ENCODE peak calls at places on chromosomes 1 and 21, in seven cellular contexts. T is HepG2, F is skeletal muscle cell, B is IMR-90, L is dorsolateral prefrontal cortex, D is cardiac muscle cell, Q is adrenal gland. E is an unnamed sample.

GRCh38 chr1:206691604-206692003 is 6.9 kb downstream of the MAPKAPK2 start:
- DNase-seq in T (peak), L (no peak), D (peak), B (peak), Q (peak), F (no peak), E (no peak)

GRCh38 chr1:27292111-27292510 is 29.9 kb upstream of the TMEM222 start:
- DNase-seq in Q (peak), B (peak), D (peak), L (no peak), T (no peak), F (no peak), E (no peak)

GRCh38 chr21:44006017-44006624 is 6.0 kb upstream of the TRAPPC10 start:
- DNase-seq in F (peak), B (peak), D (no peak), T (no peak), L (no peak), Q (peak), E (no peak)

GRCh38 chr1:242228991-242229390 is 230.1 kb upstream of the MAP1LC3C start:
- DNase-seq in B (no peak), F (no peak), T (no peak), L (no peak), D (no peak), Q (no peak), E (no peak)

GRCh38 chr1:25861316-25862286 is 2.3 kb upstream of the AUNIP start:
- DNase-seq in Q (no peak), L (no peak), T (peak), D (no peak), F (no peak), B (no peak), E (no peak)

GRCh38 chr1:235935506-235936224 is 69.0 kb upstream of the LYST start:
- DNase-seq in T (no peak), D (no peak), Q (no peak), L (no peak), F (no peak), B (no peak), E (no peak)

GRCh38 chr21:29511076-29511475 is 212.4 kb downstream of the BACH1 start:
- DNase-seq in T (no peak), D (no peak), L (no peak), B (no peak), Q (no peak), F (no peak), E (no peak)

GRCh38 chr1:208225954-208226937 is 17.9 kb downstream of the PLXNA2 start:
- DNase-seq in B (no peak), L (no peak), Q (no peak), D (no peak), T (no peak), F (no peak), E (no peak)

GRCh38 chr1:233172201-233172600 is 123.3 kb downstream of the PCNX2 start:
- DNase-seq in L (no peak), T (peak), D (no peak), Q (no peak), B (peak), F (no peak), E (no peak)

GRCh38 chr1:210239295-210240155 is 6.9 kb downstream of the SERTAD4 start:
- DNase-seq in B (peak), D (peak), T (peak), Q (peak), F (peak), L (no peak), E (no peak)

GRCh38 chr1:210236386-210236839 is 3.8 kb downstream of the SERTAD4 start:
- DNase-seq in F (no peak), L (no peak), D (no peak), T (no peak), B (peak), Q (no peak), E (no peak)

GRCh38 chr1:210236840-210237409 is 4.3 kb downstream of the SERTAD4 start:
- DNase-seq in Q (peak), B (peak), L (peak), F (peak), D (peak), T (no peak), E (no peak)

GRCh38 chr1:210237514-210237913 is 4.9 kb downstream of the SERTAD4 start:
- DNase-seq in L (no peak), T (no peak), Q (no peak), D (no peak), F (no peak), B (no peak), E (no peak)

DNA sequence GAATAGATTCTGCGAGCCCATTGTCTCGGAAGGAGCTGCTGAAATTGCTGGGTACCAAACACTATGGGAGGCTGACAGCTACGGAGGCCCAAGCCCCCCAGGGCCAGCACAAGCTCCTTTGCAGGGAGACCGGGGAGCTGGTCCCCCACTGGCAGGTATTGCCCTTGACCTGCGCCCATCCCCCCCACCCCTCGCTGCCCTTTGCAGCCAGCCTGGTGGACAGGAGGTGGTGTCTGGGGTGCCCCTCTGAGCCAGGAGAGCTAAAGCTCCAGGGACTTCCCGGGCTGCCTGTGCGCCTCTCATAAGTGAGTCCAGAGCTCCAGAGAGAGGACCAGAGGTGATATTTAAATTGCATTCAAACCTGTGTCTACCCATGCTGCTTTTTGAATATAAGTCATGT is 5.4 kb downstream of the SERTAD4 start:
- DNase-seq in D (no peak), F (no peak), B (no peak), L (no peak), T (no peak), Q (no peak), E (no peak)
- H3K4me3 ChIP-seq in D (no peak), F (no peak), B (no peak), L (no peak), T (no peak), Q (no peak), E (no peak)

DNA sequence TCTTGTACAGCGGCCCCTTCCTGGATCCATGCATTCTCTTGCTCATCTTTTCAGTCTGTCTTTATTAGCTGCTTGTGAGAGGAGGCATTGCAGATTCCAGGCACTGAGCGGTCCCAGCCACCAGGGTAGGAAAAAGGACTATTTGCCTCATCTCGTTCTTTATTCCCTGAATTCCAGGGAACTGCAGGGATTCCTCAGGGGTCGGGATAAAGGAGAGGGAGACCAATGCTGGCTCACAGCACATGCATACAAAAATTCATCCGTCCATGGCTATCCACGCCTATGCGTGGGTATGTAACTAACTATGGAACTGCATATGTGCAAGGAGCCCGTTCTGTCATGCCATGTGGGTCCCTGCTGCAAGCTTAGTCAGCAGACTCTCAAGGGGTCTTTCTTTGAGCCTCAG is 879 bp upstream of the PLPPR5 start:
- DNase-seq in T (no peak), B (no peak), F (no peak), Q (no peak), L (peak), D (no peak), E (no peak)
- H3K4me3 ChIP-seq in T (no peak), B (no peak), F (peak), Q (no peak), L (peak), D (peak), E (peak)

GRCh38 chr1:113191579-113192076 is 118.6 kb downstream of the LRIG2 start:
- DNase-seq in T (no peak), B (no peak), Q (no peak), L (no peak), D (no peak), F (no peak), E (no peak)
- H3K4me3 ChIP-seq in T (no peak), B (no peak), Q (no peak), L (no peak), D (no peak), F (no peak), E (no peak)

GRCh38 chr1:16153110-16153998 is 2.5 kb downstream of the EPHA2 start:
- DNase-seq in B (no peak), D (no peak), T (no peak), L (no peak), Q (no peak), F (no peak), E (no peak)
- H3K4me3 ChIP-seq in B (peak), D (peak), T (peak), L (peak), Q (no peak), F (peak), E (peak)

DNA sequence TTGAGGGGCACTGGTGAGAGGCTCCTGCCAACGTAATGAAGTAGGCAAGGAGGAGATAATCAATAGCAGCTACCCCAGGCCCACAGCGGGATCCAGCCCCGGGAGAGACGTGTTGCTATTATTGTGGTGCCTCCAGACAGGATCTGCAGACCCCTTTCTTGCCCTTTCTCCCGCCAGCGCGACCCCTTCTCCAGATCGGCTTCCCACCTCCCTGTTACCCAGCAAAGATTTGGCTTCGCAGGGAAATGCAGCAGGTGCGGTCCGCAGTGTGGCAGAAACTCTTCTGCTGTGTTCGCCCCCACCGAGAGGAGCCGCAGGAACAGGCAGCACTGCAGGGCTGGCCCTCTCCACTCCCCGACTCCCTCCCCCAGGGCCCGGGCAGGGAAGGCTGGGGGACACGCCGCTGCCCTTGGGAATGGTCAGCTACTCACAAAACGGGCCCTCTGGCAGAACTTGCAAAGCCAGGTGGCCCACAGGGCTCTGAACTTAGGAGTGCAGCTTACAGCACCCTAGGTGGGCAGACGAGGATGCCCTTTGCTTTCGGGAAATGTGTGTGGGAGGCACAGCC is 1.6 kb upstream of the KCNA2 start:
- DNase-seq in B (no peak), L (peak), D (no peak), Q (no peak), T (no peak), F (no peak), E (no peak)
- H3K4me3 ChIP-seq in B (no peak), L (peak), D (peak), Q (no peak), T (no peak), F (no peak), E (peak)

GRCh38 chr1:169115891-169116585 is 9.5 kb downstream of the ATP1B1 start:
- DNase-seq in T (peak), L (peak), Q (peak), D (peak), F (no peak), B (peak), E (no peak)

GRCh38 chr1:169110691-169111447 is 4.4 kb downstream of the ATP1B1 start:
- DNase-seq in Q (no peak), L (no peak), F (no peak), T (no peak), B (peak), D (no peak), E (no peak)

GRCh38 chr1:169111472-169111871 is 5.0 kb downstream of the ATP1B1 start:
- DNase-seq in L (no peak), T (no peak), B (no peak), D (no peak), Q (no peak), F (no peak), E (no peak)

GRCh38 chr1:169112241-169112640 is 5.8 kb downstream of the ATP1B1 start:
- DNase-seq in D (no peak), F (no peak), Q (peak), B (peak), T (no peak), L (no peak), E (no peak)

GRCh38 chr1:169113613-169114119 is 7.2 kb downstream of the ATP1B1 start:
- DNase-seq in D (no peak), T (peak), B (peak), L (no peak), Q (peak), F (peak), E (peak)
- H3K4me3 ChIP-seq in D (peak), T (no peak), B (no peak), L (no peak), Q (no peak), F (no peak), E (peak)

GRCh38 chr1:38242506-38242905 is 195.9 kb upstream of the POU3F1 start:
- DNase-seq in Q (no peak), B (no peak), F (no peak), T (no peak), D (no peak), L (no peak), E (no peak)
- H3K4me3 ChIP-seq in Q (no peak), B (no peak), F (no peak), T (no peak), D (no peak), L (no peak), E (no peak)

DNA sequence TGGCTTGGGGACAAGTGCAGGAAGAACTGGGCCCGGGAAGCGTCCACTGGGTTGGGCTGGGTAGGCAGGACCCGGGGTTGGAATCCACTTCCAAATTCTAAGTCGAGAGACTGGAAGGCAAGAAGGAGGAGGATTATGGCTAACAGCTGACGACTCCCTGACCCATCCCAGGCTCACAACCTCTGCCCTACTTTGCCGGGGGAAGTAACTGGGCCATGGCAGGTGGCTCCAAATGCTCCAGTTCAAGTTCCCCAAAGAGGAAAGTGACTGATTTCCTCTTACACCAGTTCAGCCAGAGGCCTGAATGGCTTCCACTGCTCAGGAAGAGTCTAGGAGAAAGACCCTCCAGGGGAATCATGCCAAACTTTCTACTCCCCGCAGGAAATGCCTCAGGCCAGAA is 11.4 kb downstream of the EMC1 start:
- DNase-seq in L (peak), D (no peak), F (no peak), Q (no peak), T (no peak), B (no peak), E (no peak)
- H3K4me3 ChIP-seq in L (no peak), D (no peak), F (no peak), Q (no peak), T (no peak), B (no peak), E (no peak)

DNA sequence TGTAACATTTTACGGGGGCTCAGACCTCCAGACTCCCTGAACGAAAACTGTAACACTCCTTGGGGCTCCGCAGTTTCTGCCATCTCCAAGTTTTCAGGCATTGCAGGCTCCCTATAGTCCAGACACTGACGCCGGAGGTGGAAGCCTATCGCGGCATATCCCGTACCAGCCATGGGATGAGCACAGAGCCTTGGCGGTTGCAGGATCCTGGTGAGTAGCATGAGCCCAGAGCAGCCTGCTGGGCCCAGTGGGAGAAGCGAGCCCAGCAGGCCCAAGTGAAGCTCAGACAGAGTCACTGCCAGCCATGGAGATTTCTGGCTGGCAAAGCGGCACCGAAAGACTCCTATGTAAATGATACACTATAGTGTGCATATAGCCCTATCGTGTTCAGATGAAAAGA is 446.8 kb downstream of the COL11A1 start:
- DNase-seq in Q (no peak), T (no peak), B (no peak), L (no peak), D (no peak), F (no peak), E (no peak)
- H3K4me3 ChIP-seq in Q (no peak), T (no peak), B (no peak), L (no peak), D (no peak), F (no peak), E (no peak)